ENCODE peak calls at places on chromosomes 5 and 9, in four cellular contexts. G is stimulated activated CD8-positive, alpha-beta memory T cell treated with anti-CD3 and anti-CD28 coated beads, Interleukin-15, amount 100 ng/mL, for 1 hour; M is SK-N-DZ; H is stimulated activated CD4-positive, alpha-beta T cell treated with anti-CD3 and anti-CD28 coated beads, TNF-alpha, amount 100 ng/mL, for 4 hours. F is an unnamed sample.

GRCh38 chr9:115291841-115292240 is 173.9 kb upstream of the TNC start:
- DNase-seq in M (no peak), G (no peak), H (no peak), F (no peak)

GRCh38 chr9:137798901-137799629 is 78.5 kb upstream of the CACNA1B start:
- DNase-seq in H (no peak), G (no peak), M (no peak), F (no peak)

GRCh38 chr9:108211576-108211975 is 644.2 kb downstream of the ACTL7B start:
- DNase-seq in H (no peak), M (no peak), G (no peak), F (no peak)

GRCh38 chr9:127599550-127599891 is 12.6 kb upstream of the STXBP1 start:
- DNase-seq in H (no peak), G (no peak), M (no peak), F (no peak)

GRCh38 chr9:6838158-6838557 is 80.4 kb downstream of the KDM4C start:
- DNase-seq in M (no peak), G (no peak), H (no peak), F (no peak)

GRCh38 chr5:113359419-113359818 is 75.4 kb downstream of the TSSK1B start:
- DNase-seq in G (no peak), M (peak; percentile 48), H (no peak), F (no peak)

GRCh38 chr5:115686692-115687054 is 60.8 kb upstream of the TMED7 start:
- DNase-seq in M (no peak), G (no peak), H (no peak), F (no peak)

GRCh38 chr5:175520873-175521272 is 42.5 kb downstream of the SFXN1 start:
- DNase-seq in G (no peak), H (no peak), M (no peak), F (no peak)

GRCh38 chr5:77851229-77852067 is 75.3 kb upstream of the TBCA start:
- DNase-seq in M (peak; percentile 39), H (no peak), G (no peak), F (no peak)

GRCh38 chr5:132256086-132256782 is 1.3 kb upstream of the PDLIM4 start:
- DNase-seq in H (no peak), M (no peak), G (no peak), F (no peak)

GRCh38 chr9:34384368-34385165 is 7.9 kb upstream of the MYORG start:
- DNase-seq in H (no peak), M (no peak), G (no peak), F (no peak)

GRCh38 chr5:34858798-34859197 is 19.8 kb downstream of the TTC23L start:
- DNase-seq in G (no peak), M (no peak), H (no peak), F (no peak)

GRCh38 chr9:73151653-73152382 is at the start of gene ANXA1:
- DNase-seq in H (no peak), G (no peak), M (no peak), F (no peak)

GRCh38 chr9:81529556-81530193 is 159.7 kb downstream of the TLE1 start:
- DNase-seq in M (no peak), G (no peak), H (no peak), F (no peak)

GRCh38 chr9:37902804-37903580 is 935 bp downstream of the SLC25A51 start:
- DNase-seq in M (no peak), H (no peak), G (no peak), F (no peak)

GRCh38 chr5:158879993-158880392 is 219.7 kb downstream of the EBF1 start:
- DNase-seq in H (no peak), M (no peak), G (no peak), F (no peak)

GRCh38 chr9:136095028-136095494 is at the start of gene NACC2:
- DNase-seq in H (no peak), M (no peak), G (no peak), F (no peak)

GRCh38 chr9:90956026-90956810 is 154.6 kb downstream of the SYK start:
- DNase-seq in M (no peak), H (no peak), G (no peak), F (no peak)

GRCh38 chr5:90590170-90590569 is 31.6 kb downstream of the ADGRV1 start:
- DNase-seq in G (no peak), M (no peak), H (no peak), F (no peak)

GRCh38 chr5:18457255-18457654 is 823.0 kb downstream of the TAF11L14 start:
- DNase-seq in H (no peak), M (no peak), G (no peak), F (no peak)

GRCh38 chr5:137587952-137588351 is 88.8 kb upstream of the SPOCK1 start:
- DNase-seq in H (no peak), G (no peak), M (no peak), F (no peak)

GRCh38 chr9:19074836-19075235 is 25.6 kb downstream of the RRAGA start:
- DNase-seq in H (no peak), G (no peak), M (no peak), F (no peak)

GRCh38 chr5:151617841-151618710 is 26.9 kb upstream of the FAT2 start:
- DNase-seq in H (no peak), M (no peak), G (no peak), F (no peak)

GRCh38 chr5:151156732-151157402 is 712 bp downstream of the ANXA6 start:
- DNase-seq in M (no peak), G (no peak), H (no peak), F (no peak)

GRCh38 chr9:71814805-71815204 is 46.5 kb upstream of the CEMIP2 start:
- DNase-seq in G (no peak), M (no peak), H (no peak), F (no peak)

GRCh38 chr5:74534397-74535129 is 106.0 kb downstream of the ENC1 start:
- DNase-seq in M (no peak), H (no peak), G (no peak), F (no peak)

GRCh38 chr5:5156461-5157082 is 16.4 kb downstream of the ADAMTS16 start:
- DNase-seq in M (no peak), G (no peak), H (no peak), F (no peak)

GRCh38 chr5:168693297-168693696 is 114.1 kb upstream of the PANK3 start:
- DNase-seq in G (no peak), H (no peak), M (no peak), F (no peak)

GRCh38 chr9:89494199-89494598 is 3.7 kb downstream of the SEMA4D start:
- DNase-seq in G (no peak), M (no peak), H (no peak), F (no peak)

GRCh38 chr9:136117291-136118060 is 1.2 kb downstream of the TMEM250 start:
- DNase-seq in G (no peak), M (no peak), H (no peak), F (no peak)

GRCh38 chr5:180367991-180368390 is 14.9 kb upstream of the GFPT2 start:
- DNase-seq in G (no peak), H (no peak), M (no peak), F (no peak)

GRCh38 chr5:121630402-121630801 is 221.3 kb upstream of the FTMT start:
- DNase-seq in G (no peak), M (peak; percentile 43), H (no peak), F (no peak)